ENCODE peak calls at places on chromosomes 4 and X, in four cellular contexts. R, L, B and N are unnamed samples.

GRCh38 chrX:22246620-22247019 is 26.1 kb upstream of the CBLL2 start:
- DNase-seq in R (no peak), L (no peak), B (no peak), N (no peak)

GRCh38 chr4:166301266-166301665 is 428.2 kb downstream of the TLL1 start:
- DNase-seq in R (no peak), L (no peak), B (no peak), N (no peak)

GRCh38 chrX:117972681-117973080 is 143.9 kb downstream of the KLHL13 start:
- DNase-seq in R (no peak), L (no peak), B (no peak), N (no peak)

GRCh38 chr4:184344899-184345572 is 127.4 kb upstream of the ENPP6 start:
- DNase-seq in R (no peak), L (no peak), B (no peak), N (no peak)

GRCh38 chr4:18593297-18594002 is 571.9 kb upstream of the LCORL start:
- DNase-seq in R (peak), L (peak), B (peak), N (peak)

GRCh38 chr4:75344915-75345314 is 169.3 kb downstream of the RCHY1 start:
- DNase-seq in R (no peak), L (no peak), B (no peak), N (no peak)

GRCh38 chr4:185019451-185020292 is 1.4 kb downstream of the HELT start:
- DNase-seq in R (no peak), L (no peak), B (no peak), N (no peak)

GRCh38 chr4:167779864-167780263 is 312.5 kb upstream of the ANXA10 start:
- DNase-seq in R (no peak), L (no peak), B (no peak), N (no peak)

GRCh38 chr4:151455212-151455611 is 46.2 kb downstream of the FHIP1A start:
- DNase-seq in R (no peak), L (no peak), B (no peak), N (no peak)

GRCh38 chr4:175504316-175504715 is 307.7 kb downstream of the GPM6A start:
- DNase-seq in R (no peak), L (no peak), B (no peak), N (no peak)

GRCh38 chr4:87109121-87109520 is 111.3 kb downstream of the KLHL8 start:
- DNase-seq in R (no peak), L (no peak), B (no peak), N (no peak)

GRCh38 chr4:18057821-18058533 is 36.4 kb upstream of the LCORL start:
- DNase-seq in R (no peak), L (no peak), B (no peak), N (no peak)

GRCh38 chrX:21741869-21742701 is 15.8 kb downstream of the SMPX start:
- DNase-seq in R (no peak), L (no peak), B (no peak), N (no peak)

GRCh38 chr4:171650543-171650942 is 162.7 kb upstream of the GALNTL6 start:
- DNase-seq in R (peak), L (no peak), B (no peak), N (no peak)

GRCh38 chrX:75230296-75230695 is 43.6 kb upstream of the UPRT start:
- DNase-seq in R (no peak), L (no peak), B (no peak), N (no peak)

GRCh38 chrX:101357166-101357795 is 8.7 kb upstream of the TIMM8A start:
- DNase-seq in R (peak), L (no peak), B (no peak), N (no peak)

GRCh38 chr4:13705521-13706035 is 78.1 kb upstream of the BOD1L1 start:
- DNase-seq in R (no peak), L (no peak), B (no peak), N (no peak)

GRCh38 chr4:48604527-48604926 is 114.5 kb downstream of the ZAR1 start:
- DNase-seq in R (no peak), L (no peak), B (no peak), N (no peak)

GRCh38 chrX:40949071-40949470 is 136.2 kb upstream of the USP9X start:
- DNase-seq in R (no peak), L (no peak), B (no peak), N (no peak)

GRCh38 chrX:19544693-19545305 is 29.5 kb upstream of the MAP3K15 start:
- DNase-seq in R (peak), L (no peak), B (peak), N (peak)

GRCh38 chr4:39637572-39638357 is 900 bp downstream of the SMIM14 start:
- DNase-seq in R (peak), L (no peak), B (peak), N (no peak)

GRCh38 chr4:101660607-101661006 is 129.9 kb upstream of the BANK1 start:
- DNase-seq in R (no peak), L (no peak), B (no peak), N (no peak)

GRCh38 chr4:75724867-75725724 is 719 bp downstream of the USO1 start:
- DNase-seq in R (peak), L (peak), B (peak), N (peak)

GRCh38 chr4:82372502-82372873 is 1.3 kb downstream of the HNRNPD start:
- DNase-seq in R (peak), L (no peak), B (peak), N (no peak)
- TF ChIP-seq SPI1 in R (peak), L (no peak), B (no peak), N (no peak)

GRCh38 chr4:174213734-174214101 is 69.7 kb downstream of the FBXO8 start:
- DNase-seq in R (no peak), L (no peak), B (no peak), N (no peak)
- TF ChIP-seq SPI1 in R (no peak), L (no peak), B (no peak), N (no peak)

GRCh38 chr4:111689214-111689613 is 456.0 kb upstream of the FAM241A start:
- DNase-seq in R (no peak), L (no peak), B (no peak), N (no peak)
- TF ChIP-seq SPI1 in R (no peak), L (no peak), B (no peak), N (no peak)

DNA sequence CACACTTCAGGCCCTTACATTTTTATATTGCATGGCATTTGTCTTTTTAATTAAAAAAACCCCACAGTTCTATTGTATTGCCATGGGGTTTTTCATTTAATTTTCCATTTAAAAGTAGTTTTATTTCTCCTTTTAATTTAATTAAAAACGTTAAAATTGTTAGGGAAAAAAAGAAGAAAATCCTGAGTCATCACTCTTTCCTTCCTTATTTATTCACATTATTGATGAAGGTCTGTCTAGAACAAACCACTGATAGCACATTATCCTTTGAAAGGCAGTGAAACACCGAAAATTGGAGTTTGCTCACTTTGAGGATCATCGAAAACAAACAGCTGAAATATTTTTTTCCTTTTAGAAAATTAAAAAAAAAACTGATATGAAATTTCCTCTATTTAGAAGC is 759.7 kb upstream of the MAGEB2 start:
- DNase-seq in R (no peak), L (no peak), B (no peak), N (no peak)
- TF ChIP-seq SPI1 in R (no peak), L (no peak), B (no peak), N (no peak)

DNA sequence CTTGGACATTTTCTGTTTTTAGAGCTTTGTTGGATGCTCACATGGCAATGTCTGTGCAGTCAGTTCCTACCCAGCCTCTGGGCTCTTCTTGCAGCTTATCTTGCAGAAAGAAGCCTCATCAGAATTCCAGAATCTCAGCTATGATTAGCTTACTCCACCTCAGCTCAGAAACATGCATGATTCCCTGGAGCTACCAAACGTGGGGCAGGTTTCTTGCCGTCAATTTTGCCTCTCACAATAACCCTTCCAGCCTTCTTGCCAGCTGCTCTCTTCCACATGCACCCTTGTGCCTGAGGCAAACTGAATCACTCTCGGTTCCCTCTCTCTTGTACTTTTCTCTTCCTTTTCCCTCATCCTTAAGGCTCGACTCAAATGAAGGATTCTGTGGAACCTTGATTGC is 141.4 kb downstream of the PTTG2 start:
- DNase-seq in R (no peak), L (no peak), B (no peak), N (no peak)
- TF ChIP-seq SPI1 in R (no peak), L (no peak), B (no peak), N (no peak)